ENCODE peak calls at places on chromosome X, in four cellular contexts. T, L, M and N are unnamed samples.

GRCh38 chrX:18873189-18873791 is 110.6 kb downstream of the PHKA2 start:
- DNase-seq in M (peak), L (peak), T (no peak), N (peak)

GRCh38 chrX:27679281-27679680 is 89.1 kb downstream of the DCAF8L2 start:
- DNase-seq in T (no peak), M (no peak), L (peak), N (peak)

GRCh38 chrX:78708171-78708570 is 39.3 kb upstream of the LPAR4 start:
- DNase-seq in T (no peak), L (peak), M (peak), N (peak)

GRCh38 chrX:84469226-84469625 is 33.0 kb downstream of the HDX start:
- DNase-seq in T (no peak), L (peak), M (peak), N (peak)

GRCh38 chrX:100662791-100663190 is 18.8 kb downstream of the SRPX2 start:
- DNase-seq in T (no peak), L (no peak), M (no peak), N (peak)

GRCh38 chrX:72572248-72573157 is at the start of gene HDAC8:
- DNase-seq in M (peak), L (peak), T (peak), N (peak)

GRCh38 chrX:67555578-67556203 is 11.9 kb downstream of the AR start:
- DNase-seq in T (peak), L (peak), M (no peak), N (peak)

GRCh38 chrX:124860736-124861135 is 458.9 kb upstream of the TEX13C start:
- DNase-seq in M (no peak), L (no peak), T (no peak), N (no peak)

GRCh38 chrX:96770315-96770714 is 85.7 kb downstream of the DIAPH2 start:
- DNase-seq in M (no peak), L (peak), T (no peak), N (peak)

GRCh38 chrX:48472225-48472624 is 2.2 kb upstream of the SLC38A5 start:
- DNase-seq in M (no peak), L (no peak), T (no peak), N (no peak)

GRCh38 chrX:48617542-48618340 is 20.4 kb downstream of the WDR13 start:
- DNase-seq in T (no peak), M (no peak), L (no peak), N (no peak)

GRCh38 chrX:36957425-36958328 is 50.5 kb upstream of the FAM47C start:
- DNase-seq in M (no peak), T (no peak), L (no peak), N (peak)

GRCh38 chrX:111445485-111445884 is 33.5 kb upstream of the DCX start:
- DNase-seq in M (peak), L (peak), T (no peak), N (peak)

GRCh38 chrX:39425124-39425806 is 624.0 kb downstream of the MID1IP1 start:
- DNase-seq in T (no peak), L (no peak), M (no peak), N (no peak)

GRCh38 chrX:115030635-115031034 is 13.2 kb upstream of the IL13RA2 start:
- DNase-seq in T (no peak), L (peak), M (no peak), N (peak)

GRCh38 chrX:133726211-133726630 is 259.2 kb downstream of the GPC3 start:
- DNase-seq in T (no peak), M (peak), L (peak), N (peak)

GRCh38 chrX:154437398-154437752 is 421 bp downstream of the GDI1 start:
- DNase-seq in L (no peak), M (no peak), T (no peak), N (no peak)

GRCh38 chrX:31506360-31506759 is 434.5 kb upstream of the FTHL17 start:
- DNase-seq in T (no peak), L (no peak), M (no peak), N (peak)

GRCh38 chrX:72126539-72127140 is 5.1 kb downstream of the RTL5 start:
- DNase-seq in L (peak), M (peak), T (peak), N (peak)

GRCh38 chrX:16874458-16875095 is 4.4 kb upstream of the RBBP7 start:
- DNase-seq in M (no peak), L (no peak), T (no peak), N (no peak)

GRCh38 chrX:123833387-123833786 is 26.5 kb upstream of the XIAP start:
- DNase-seq in T (no peak), L (peak), M (no peak), N (peak)

GRCh38 chrX:30905325-30905724 is 16.3 kb upstream of the TAB3 start:
- DNase-seq in T (no peak), L (no peak), M (no peak), N (no peak)

GRCh38 chrX:9033179-9033578 is 748 bp downstream of the FAM9B start:
- DNase-seq in T (no peak), L (no peak), M (no peak), N (no peak)

GRCh38 chrX:38879631-38880220 is 78.5 kb downstream of the MID1IP1 start:
- DNase-seq in T (peak), M (no peak), L (peak), N (peak)

GRCh38 chrX:108199691-108200090 is 108.1 kb downstream of the ATG4A start:
- DNase-seq in M (no peak), T (no peak), L (peak), N (peak)

GRCh38 chrX:111372065-111372464 is 39.9 kb downstream of the DCX start:
- DNase-seq in T (no peak), M (no peak), L (no peak), N (no peak)

GRCh38 chrX:133985164-133986007 is at the start of gene GPC3:
- DNase-seq in L (no peak), M (no peak), T (peak), N (peak)

GRCh38 chrX:141175786-141176185 is 1.1 kb downstream of the LDOC1 start:
- DNase-seq in T (no peak), L (peak), M (no peak), N (no peak)

GRCh38 chrX:70436380-70436779 is 8.3 kb upstream of the DLG3 start:
- DNase-seq in M (no peak), L (no peak), T (no peak), N (no peak)

GRCh38 chrX:23907106-23907495 is 637 bp downstream of the APOO start:
- DNase-seq in L (no peak), T (no peak), M (no peak), N (no peak)

GRCh38 chrX:14777484-14777883 is 95.4 kb downstream of the FANCB start:
- DNase-seq in M (no peak), T (no peak), L (peak), N (peak)

GRCh38 chrX:101429934-101430333 is 21.9 kb downstream of the HNRNPH2 start:
- DNase-seq in L (peak), T (no peak), M (no peak), N (peak)

GRCh38 chrX:70479197-70479969 is 34.7 kb downstream of the DLG3 start:
- DNase-seq in T (no peak), M (no peak), L (peak), N (peak)

GRCh38 chrX:138945219-138945618 is 233.7 kb upstream of the FGF13 start:
- DNase-seq in M (no peak), L (peak), T (no peak), N (peak)

DNA sequence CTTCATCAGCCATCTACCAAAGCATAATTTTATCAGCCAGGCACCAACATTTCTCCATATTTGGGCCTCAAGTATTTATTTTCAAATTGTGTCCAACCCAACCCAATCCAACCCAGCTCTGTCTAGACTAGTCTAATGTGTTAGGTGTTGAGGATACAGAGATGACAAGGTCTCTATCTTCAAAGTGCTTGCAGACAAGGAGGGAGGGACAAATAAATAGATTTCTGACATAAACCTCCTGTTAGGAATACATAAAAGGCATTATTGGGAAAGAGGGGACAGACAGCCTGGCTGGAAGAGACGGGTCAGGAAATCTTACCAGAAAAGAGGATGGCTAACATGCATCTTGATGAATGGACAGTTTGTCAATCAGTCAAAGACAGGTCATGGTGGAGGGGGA is 115.4 kb upstream of the RPS6KA3 start:
- DNase-seq in T (no peak), L (no peak), M (no peak), N (no peak)
- TF ChIP-seq CTCF in T (no peak), L (no peak), M (no peak), N (no peak)

GRCh38 chrX:12999422-12999821 is 24.5 kb downstream of the TMSB4X start:
- DNase-seq in M (no peak), L (no peak), T (no peak), N (no peak)
- H3K4me3 ChIP-seq in M (no peak), L (no peak), T (no peak), N (no peak)

GRCh38 chrX:19987856-19988255 is 3.0 kb downstream of the BCLAF3 start:
- DNase-seq in M (no peak), T (no peak), L (no peak), N (no peak)

GRCh38 chrX:19990225-19990518 is 689 bp downstream of the BCLAF3 start:
- DNase-seq in L (peak), T (no peak), M (no peak), N (no peak)

GRCh38 chrX:19986531-19986930 is 4.3 kb downstream of the BCLAF3 start:
- DNase-seq in L (no peak), M (no peak), T (no peak), N (no peak)

GRCh38 chrX:19990519-19991349 is at the start of gene BCLAF3:
- DNase-seq in M (peak), L (peak), T (peak), N (peak)

GRCh38 chrX:19991350-19991718 is 473 bp upstream of the BCLAF3 start:
- DNase-seq in T (no peak), M (no peak), L (no peak), N (no peak)
- TF ChIP-seq CTCF in T (no peak), M (no peak), L (peak), N (no peak)

GRCh38 chrX:80806557-80806956 is 3.1 kb downstream of the BRWD3 start:
- DNase-seq in T (no peak), L (no peak), M (no peak), N (no peak)
- H3K4me3 ChIP-seq in T (no peak), L (peak), M (no peak), N (no peak)

GRCh38 chrX:77446029-77446585 is 1.1 kb upstream of the FGF16 start:
- DNase-seq in T (no peak), M (no peak), L (no peak), N (no peak)
- TF ChIP-seq CTCF in T (peak), M (no peak), L (no peak), N (peak)